ENCODE peak calls at places on chromosome 5, in six cellular contexts. I is progenitor cell of endocrine pancreas, J is Calu3, K is nephron progenitor cell, X is AG04449, N is activated B cell treated with CpG ODN at 0.5 μM for 24 hours. R is an unnamed sample.

GRCh38 chr5:39302507-39302906 is 61.8 kb downstream of the C9 start:
- DNase-seq in N (no peak), I (no peak), X (no peak), K (no peak), J (no peak), R (no peak)

GRCh38 chr5:133869675-133869978 is 98.8 kb downstream of the C5orf15 start:
- DNase-seq in I (no peak), N (no peak), K (no peak), J (no peak), X (no peak), R (no peak)

GRCh38 chr5:127957183-127957582 is 126.4 kb upstream of the SLC12A2 start:
- DNase-seq in I (no peak), X (no peak), N (no peak), J (peak; percentile 58), K (no peak), R (peak; percentile 75)

GRCh38 chr5:59715228-59715627 is 178.3 kb downstream of the PDE4D start:
- DNase-seq in N (no peak), I (no peak), K (no peak), J (no peak), X (no peak), R (no peak)

GRCh38 chr5:50445281-50445949 is 4.3 kb upstream of the EMB start:
- DNase-seq in X (no peak), I (no peak), J (no peak), N (no peak), K (no peak), R (no peak)

GRCh38 chr5:35117960-35118359 is 70.2 kb upstream of the AGXT2 start:
- DNase-seq in X (peak; percentile 46), J (no peak), N (no peak), K (no peak), I (no peak), R (no peak)

GRCh38 chr5:160556886-160557285 is 135.2 kb downstream of the PTTG1 start:
- DNase-seq in X (no peak), K (no peak), I (no peak), N (no peak), J (no peak), R (no peak)

GRCh38 chr5:52620315-52620714 is 167.4 kb upstream of the ITGA1 start:
- DNase-seq in N (no peak), J (no peak), X (no peak), I (no peak), K (no peak), R (no peak)

GRCh38 chr5:158382473-158382872 is 523.5 kb upstream of the CLINT1 start:
- DNase-seq in J (peak; percentile 9), K (no peak), X (peak; percentile 90), N (no peak), I (no peak), R (peak; percentile 87)

GRCh38 chr5:165607026-165607425 is 2101.6 kb downstream of the MAT2B start:
- DNase-seq in X (no peak), J (no peak), K (no peak), N (no peak), I (no peak), R (no peak)

GRCh38 chr5:73392775-73393174 is 55.8 kb downstream of the FOXD1 start:
- DNase-seq in J (no peak), N (no peak), K (no peak), X (no peak), I (no peak), R (no peak)

GRCh38 chr5:118611332-118611945 is 376.9 kb downstream of the DTWD2 start:
- DNase-seq in J (peak; percentile 34), X (no peak), K (peak; percentile 28), I (no peak), N (no peak), R (peak; percentile 10)

GRCh38 chr5:164303646-164304225 is 798.3 kb downstream of the MAT2B start:
- DNase-seq in I (no peak), K (no peak), X (no peak), N (no peak), J (no peak), R (no peak)

GRCh38 chr5:30156156-30156555 is 1037.3 kb upstream of the CDH6 start:
- DNase-seq in J (no peak), X (no peak), I (no peak), N (no peak), K (no peak), R (no peak)

GRCh38 chr5:148393390-148393741 is 9.6 kb downstream of the FBXO38 start:
- DNase-seq in X (no peak), I (no peak), K (no peak), N (no peak), J (no peak), R (no peak)
- TF ChIP-seq CTCF in X (no peak), I (no peak), K (no peak), N (no peak), J (no peak), R (no peak)

DNA sequence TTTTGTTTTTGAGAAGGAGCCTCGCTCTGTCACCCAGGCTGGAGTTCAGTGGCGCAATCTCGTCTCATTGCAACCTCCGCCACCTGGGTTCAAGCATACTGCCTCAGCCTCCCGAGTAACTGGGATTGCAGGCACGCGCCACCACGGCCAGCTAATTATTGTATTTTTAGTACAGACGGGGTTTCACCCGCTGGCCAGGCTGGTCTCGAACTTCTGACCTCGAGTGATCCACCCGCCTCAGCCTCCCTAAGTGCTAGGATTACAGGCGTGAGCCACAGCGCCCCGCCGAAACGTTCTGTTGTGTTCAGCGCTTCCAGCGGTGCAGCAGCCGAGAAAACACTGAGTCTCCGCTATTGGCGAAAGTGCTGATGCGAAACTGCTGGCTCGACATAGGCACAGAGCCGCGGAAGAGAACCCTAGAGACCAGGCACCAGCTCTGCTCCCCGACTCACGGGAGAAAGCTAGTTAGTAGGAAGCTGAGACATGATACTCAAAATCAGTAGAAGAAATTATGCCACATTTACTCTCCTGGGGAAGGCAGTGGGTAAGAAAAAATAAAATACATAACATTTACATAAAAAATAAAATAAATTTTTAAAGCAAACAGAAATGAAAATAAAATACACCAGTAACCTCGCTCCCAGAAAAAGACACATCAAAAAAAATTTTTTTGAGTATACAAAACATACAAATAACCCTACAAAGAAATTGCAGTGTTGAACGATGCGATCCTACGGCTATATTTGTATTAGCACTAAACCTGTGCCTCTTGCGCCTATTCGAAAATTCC is 31.6 kb downstream of the ANXA2R start:
- DNase-seq in N (peak; percentile 77), J (peak; percentile 92), I (peak; percentile 72), X (no peak), K (peak; percentile 85), R (peak; percentile 80)
- TF ChIP-seq CTCF in N (no peak), J (no peak), I (no peak), X (no peak), K (no peak), R (no peak)

GRCh38 chr5:40827479-40827977 is 7.5 kb downstream of the RPL37 start:
- DNase-seq in K (no peak), J (no peak), X (no peak), N (no peak), I (no peak), R (no peak)

GRCh38 chr5:40828690-40829661 is 6.0 kb downstream of the RPL37 start:
- DNase-seq in N (no peak), K (no peak), X (no peak), I (no peak), J (no peak), R (no peak)

GRCh38 chr5:40828021-40828631 is 6.9 kb downstream of the RPL37 start:
- DNase-seq in N (no peak), J (no peak), K (no peak), I (no peak), X (no peak), R (no peak)

GRCh38 chr5:40829748-40830305 is 5.2 kb downstream of the RPL37 start:
- DNase-seq in J (no peak), X (no peak), N (no peak), I (no peak), K (no peak), R (no peak)

GRCh38 chr5:40826778-40827478 is 8.1 kb downstream of the RPL37 start:
- DNase-seq in N (no peak), I (no peak), X (no peak), J (no peak), K (no peak), R (no peak)
- TF ChIP-seq CTCF in N (no peak), I (no peak), X (no peak), J (no peak), K (no peak), R (no peak)

GRCh38 chr5:116478461-116478860 is 96.2 kb downstream of the SEMA6A start:
- DNase-seq in X (no peak), I (no peak), K (no peak), N (no peak), J (no peak), R (no peak)
- TF ChIP-seq CTCF in X (no peak), I (no peak), K (no peak), N (no peak), J (no peak), R (no peak)